ENCODE peak calls at places on chromosomes 4 and X, in five cellular contexts. A is BJ, W is transverse colon, Y is KBM-7, C is ELR. Z is an unnamed sample.

GRCh38 chr4:158410272-158410671 is 111.4 kb upstream of the RXFP1 start:
- DNase-seq in C (peak), A (no peak), Y (peak), W (no peak), Z (no peak)

GRCh38 chr4:48025005-48025404 is 8.4 kb downstream of the NIPAL1 start:
- DNase-seq in W (no peak), C (peak), A (peak), Y (no peak), Z (no peak)

GRCh38 chrX:50798782-50799181 is 15.2 kb downstream of the SHROOM4 start:
- DNase-seq in Y (no peak), W (no peak), A (no peak), C (no peak), Z (no peak)

GRCh38 chr4:124945422-124945821 is 232.9 kb upstream of the ANKRD50 start:
- DNase-seq in Y (no peak), A (no peak), W (no peak), C (no peak), Z (no peak)

GRCh38 chrX:80747832-80748231 is 61.8 kb downstream of the BRWD3 start:
- DNase-seq in W (no peak), Y (no peak), A (no peak), C (peak), Z (no peak)

GRCh38 chrX:76183289-76184057 is 10.6 kb downstream of the PBDC1 start:
- DNase-seq in C (peak), W (no peak), Y (no peak), A (peak), Z (peak)

GRCh38 chr4:125985856-125986255 is 671.1 kb downstream of the FAT4 start:
- DNase-seq in W (no peak), A (no peak), Y (no peak), C (no peak), Z (no peak)

GRCh38 chr4:2792711-2793577 is at the start of gene SH3BP2:
- DNase-seq in W (peak), A (no peak), C (peak), Y (no peak), Z (no peak)

GRCh38 chr4:72971572-72971971 is 97.9 kb downstream of the COX18 start:
- DNase-seq in C (peak), A (peak), W (no peak), Y (no peak), Z (peak)

GRCh38 chr4:139555073-139555704 is 830 bp downstream of the SETD7 start:
- DNase-seq in A (peak), C (peak), Y (peak), W (peak), Z (peak)

GRCh38 chrX:121455890-121456289 is 408.5 kb downstream of the GLUD2 start:
- DNase-seq in W (no peak), C (no peak), A (no peak), Y (no peak), Z (no peak)

GRCh38 chrX:133412246-133412645 is 3.0 kb downstream of the GPC4 start:
- DNase-seq in A (peak), W (no peak), Y (no peak), C (no peak), Z (no peak)

GRCh38 chr4:67198757-67199156 is 346.5 kb downstream of the CENPC start:
- DNase-seq in C (peak), W (no peak), A (no peak), Y (peak), Z (no peak)

GRCh38 chrX:45424341-45424740 is 223.7 kb upstream of the DIPK2B start:
- DNase-seq in Y (no peak), C (no peak), W (no peak), A (no peak), Z (no peak)

GRCh38 chr4:28248269-28248668 is 1387.6 kb downstream of the STIM2 start:
- DNase-seq in Y (no peak), C (no peak), W (no peak), A (no peak), Z (no peak)

GRCh38 chr4:38318737-38319455 is 345.1 kb upstream of the KLF3 start:
- DNase-seq in A (peak), W (peak), C (peak), Y (peak), Z (peak)

GRCh38 chr4:113116414-113117345 is 67.2 kb downstream of the ANK2 start:
- DNase-seq in W (no peak), A (no peak), Y (no peak), C (no peak), Z (no peak)

GRCh38 chr4:170047774-170048354 is 21.7 kb upstream of the MFAP3L start:
- DNase-seq in A (no peak), C (peak), Y (peak), W (peak), Z (peak)

GRCh38 chr4:113555868-113556267 is 205.7 kb downstream of the CAMK2D start:
- DNase-seq in W (no peak), Y (no peak), A (no peak), C (no peak), Z (no peak)

GRCh38 chr4:37757705-37758104 is 68.8 kb upstream of the PGM2 start:
- DNase-seq in W (no peak), C (no peak), Y (no peak), A (no peak), Z (no peak)

GRCh38 chr4:118113220-118113619 is 78.9 kb downstream of the NDST3 start:
- DNase-seq in Y (peak), W (no peak), A (no peak), C (peak), Z (no peak)

GRCh38 chr4:139524062-139524631 is 31.9 kb downstream of the SETD7 start:
- DNase-seq in A (no peak), C (no peak), Y (no peak), W (no peak), Z (no peak)

GRCh38 chr4:6546681-6547447 is 28.1 kb upstream of the MAN2B2 start:
- DNase-seq in A (no peak), W (peak), Y (peak), C (peak), Z (peak)

GRCh38 chrX:101081257-101081656 is 2.6 kb downstream of the TMEM35A start:
- DNase-seq in A (no peak), Y (no peak), W (no peak), C (no peak), Z (no peak)

GRCh38 chr4:151799417-151800030 is 38.7 kb upstream of the GATB start:
- DNase-seq in A (no peak), C (no peak), Y (no peak), W (no peak), Z (no peak)

GRCh38 chr4:37628977-37629609 is 57.1 kb downstream of the RELL1 start:
- DNase-seq in W (no peak), A (no peak), C (peak), Y (no peak), Z (peak)

GRCh38 chrX:16827225-16827624 is 41.0 kb downstream of the TXLNG start:
- DNase-seq in C (no peak), A (no peak), W (no peak), Y (no peak), Z (no peak)

GRCh38 chr4:120973207-120973606 is 50.7 kb upstream of the PRDM5 start:
- DNase-seq in A (no peak), W (no peak), Y (no peak), C (no peak), Z (no peak)

GRCh38 chr4:33395731-33396485 is 2675.7 kb downstream of the PCDH7 start:
- DNase-seq in A (no peak), W (no peak), C (no peak), Y (no peak), Z (no peak)

GRCh38 chr4:93084599-93085305 is 743.8 kb upstream of the ATOH1 start:
- DNase-seq in A (no peak), C (no peak), Y (no peak), W (no peak), Z (no peak)

GRCh38 chr4:152614337-152614736 is 65.5 kb downstream of the TMEM154 start:
- DNase-seq in A (no peak), Y (no peak), C (peak), W (no peak), Z (no peak)

GRCh38 chr4:68259191-68259590 is 13.7 kb upstream of the TMPRSS11B start:
- DNase-seq in W (no peak), C (no peak), A (no peak), Y (no peak), Z (no peak)

GRCh38 chr4:110196206-110196870 is 2.1 kb downstream of the ELOVL6 start:
- DNase-seq in Y (peak), A (no peak), C (peak), W (peak), Z (no peak)

GRCh38 chr4:103853627-103854026 is 133.8 kb upstream of the TACR3 start:
- DNase-seq in A (no peak), W (no peak), C (peak), Y (no peak), Z (no peak)

GRCh38 chrX:132737743-132738142 is 220.7 kb downstream of the HS6ST2 start:
- DNase-seq in A (no peak), C (no peak), Y (peak), W (no peak), Z (no peak)

GRCh38 chrX:49922291-49923241 is at the start of gene CLCN5:
- DNase-seq in Y (peak), C (peak), W (peak), A (peak), Z (peak)

GRCh38 chr4:180695851-180696250 is 1547.4 kb upstream of the TENM3 start:
- DNase-seq in C (peak), W (no peak), Y (no peak), A (no peak), Z (peak)